ENCODE peak calls at places on chromosomes 12 and 14, in six cellular contexts. K is HFF-Myc, X is hepatocyte, Z is cardiac fibroblast, J is body of pancreas, Q is spleen. R is an unnamed sample.

GRCh38 chr14:99756796-99757195 is 36.4 kb upstream of the EML1 start:
- DNase-seq in X (no peak), J (no peak), Q (no peak), Z (no peak), K (no peak), R (no peak)

GRCh38 chr12:132635076-132635955 is 16.7 kb downstream of the P2RX2 start:
- DNase-seq in X (no peak), K (no peak), Z (no peak), J (no peak), Q (peak), R (no peak)

GRCh38 chr12:93347054-93347786 is 30.5 kb upstream of the NUDT4 start:
- DNase-seq in Z (no peak), J (no peak), X (no peak), K (no peak), Q (no peak), R (no peak)

GRCh38 chr12:66269142-66269541 is 33.2 kb upstream of the HELB start:
- DNase-seq in J (no peak), Q (no peak), K (no peak), X (no peak), Z (no peak), R (no peak)

GRCh38 chr14:37594238-37594915 is 672 bp downstream of the FOXA1 start:
- DNase-seq in Z (peak), Q (no peak), X (peak), J (peak), K (peak), R (peak)

GRCh38 chr14:32203928-32204357 is 874 bp upstream of the RNU6-8 start:
- DNase-seq in Z (no peak), J (peak), Q (peak), X (no peak), K (no peak), R (no peak)

GRCh38 chr12:98022961-98023360 is 492.4 kb upstream of the TMPO start:
- DNase-seq in Q (no peak), K (no peak), X (no peak), Z (no peak), J (no peak), R (no peak)

GRCh38 chr14:68210729-68211299 is 391.2 kb downstream of the RAD51B start:
- DNase-seq in K (peak), X (peak), Z (peak), Q (no peak), J (no peak), R (peak)

GRCh38 chr14:27199272-27199671 is 601.4 kb upstream of the NOVA1 start:
- DNase-seq in Q (no peak), Z (no peak), K (no peak), J (no peak), X (no peak), R (no peak)

GRCh38 chr14:89399157-89399556 is 17.9 kb downstream of the FOXN3 start:
- DNase-seq in Q (no peak), J (no peak), Z (no peak), X (no peak), K (no peak), R (no peak)

GRCh38 chr12:128613821-128614220 is 209.9 kb downstream of the SLC15A4 start:
- DNase-seq in X (no peak), Q (no peak), Z (no peak), K (no peak), J (no peak), R (no peak)

GRCh38 chr14:63964063-63964462 is 111.3 kb downstream of the SYNE2 start:
- DNase-seq in Q (no peak), Z (no peak), K (no peak), J (no peak), X (no peak), R (no peak)

GRCh38 chr12:99498756-99499155 is 148.8 kb upstream of the GARIN6 start:
- DNase-seq in Q (no peak), J (no peak), K (no peak), X (no peak), Z (peak), R (no peak)

GRCh38 chr14:81729622-81730021 is 196.0 kb upstream of the SEL1L start:
- DNase-seq in J (no peak), X (no peak), Q (no peak), K (no peak), Z (no peak), R (no peak)

GRCh38 chr14:68970096-68970612 is 8.9 kb downstream of the ACTN1 start:
- DNase-seq in K (no peak), Z (no peak), J (no peak), Q (peak), X (no peak), R (no peak)

GRCh38 chr14:36684946-36685345 is 23.3 kb downstream of the PAX9 start:
- DNase-seq in X (no peak), Z (no peak), J (no peak), Q (no peak), K (no peak), R (no peak)

GRCh38 chr14:59317346-59317745 is 128.9 kb downstream of the DAAM1 start:
- DNase-seq in Q (no peak), K (no peak), Z (no peak), J (no peak), X (no peak), R (no peak)

GRCh38 chr12:98154850-98155249 is 360.5 kb upstream of the TMPO start:
- DNase-seq in K (no peak), X (peak), Q (no peak), J (no peak), Z (no peak), R (no peak)

GRCh38 chr14:30417121-30417520 is 141.8 kb upstream of the G2E3 start:
- DNase-seq in Q (no peak), K (no peak), Z (peak), X (no peak), J (no peak), R (no peak)

GRCh38 chr14:61661471-61661988 is 33.8 kb upstream of the HIF1A start:
- DNase-seq in X (no peak), Q (no peak), J (no peak), Z (peak), K (no peak), R (no peak)

GRCh38 chr12:41936333-41936732 is 208.3 kb downstream of the GXYLT1 start:
- DNase-seq in Z (no peak), K (no peak), J (no peak), Q (no peak), X (no peak), R (no peak)

DNA sequence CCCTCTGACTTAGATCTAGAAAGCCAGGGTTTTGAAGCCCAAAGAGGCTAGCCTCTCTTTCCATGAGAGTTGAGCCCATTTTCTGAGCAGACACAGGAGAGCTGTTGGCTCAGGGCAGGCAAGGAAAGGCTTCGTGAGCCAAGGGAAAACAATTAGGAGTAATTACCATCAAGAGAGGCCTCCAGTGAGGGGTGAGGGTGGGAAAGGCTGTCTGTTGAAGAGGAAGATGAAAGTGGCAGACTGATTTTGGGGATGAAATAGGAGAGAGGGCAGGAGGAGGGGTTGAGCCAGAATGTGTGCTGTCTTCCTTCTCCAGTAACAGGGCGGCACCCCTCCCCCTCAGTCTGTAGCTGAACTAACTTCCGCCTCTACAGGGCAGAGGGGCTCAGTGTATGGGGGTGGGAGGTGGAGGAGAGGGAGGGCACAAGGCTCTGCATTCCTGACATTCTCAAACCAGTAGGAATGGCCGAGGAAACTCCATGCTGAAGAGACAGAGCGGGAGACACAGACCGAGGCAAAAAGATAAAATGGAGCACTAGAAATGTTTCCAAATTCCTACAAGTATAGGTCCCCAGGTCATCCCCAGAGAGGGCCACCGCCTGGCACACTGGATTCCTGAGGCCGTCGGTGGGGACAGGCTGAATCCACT is 33.1 kb upstream of the COL2A1 start:
- DNase-seq in Z (no peak), X (peak), Q (no peak), K (peak), J (no peak), R (no peak)
- TF ChIP-seq CTCF in Z (no peak), X (no peak), Q (no peak), K (no peak), J (no peak), R (no peak)

GRCh38 chr12:52581481-52581880 is 7.8 kb upstream of the KRT74 start:
- DNase-seq in Q (no peak), K (no peak), X (peak), J (no peak), Z (peak), R (no peak)
- TF ChIP-seq CTCF in Q (no peak), K (no peak), X (no peak), J (no peak), Z (no peak), R (no peak)

GRCh38 chr12:123721245-123721644 is 9.1 kb downstream of the ATP6V0A2 start:
- DNase-seq in X (no peak), K (no peak), Q (no peak), Z (no peak), J (no peak), R (no peak)
- TF ChIP-seq CTCF in X (no peak), K (no peak), Q (no peak), Z (no peak), J (no peak), R (no peak)

DNA sequence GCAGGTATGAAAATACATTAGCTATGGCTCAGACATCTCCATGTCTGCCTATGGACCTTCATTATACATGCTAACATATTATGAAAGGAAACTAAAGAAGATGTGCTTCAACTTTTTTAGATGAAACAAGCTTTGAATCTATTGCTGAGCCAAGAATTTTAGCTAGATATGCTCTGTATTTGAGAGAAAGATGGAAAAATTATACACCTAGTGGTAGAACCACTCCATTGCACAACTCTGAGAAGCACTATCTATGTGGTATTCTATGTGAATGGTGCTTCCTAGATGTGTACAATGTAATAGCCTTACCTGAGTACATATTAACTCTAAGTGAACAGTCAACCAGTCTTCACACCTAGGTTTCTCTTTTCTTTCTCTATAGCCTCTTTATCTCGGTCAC is 17.3 kb downstream of the EPYC start:
- DNase-seq in Z (no peak), X (no peak), Q (no peak), K (no peak), J (no peak), R (no peak)
- TF ChIP-seq CTCF in Z (peak), X (no peak), Q (no peak), K (no peak), J (no peak), R (no peak)

GRCh38 chr12:107912421-107913004 is 138.0 kb downstream of the ASCL4 start:
- DNase-seq in K (no peak), J (peak), Q (peak), X (peak), Z (peak), R (no peak)

GRCh38 chr12:107914460-107914977 is 140.0 kb downstream of the ASCL4 start:
- DNase-seq in J (no peak), Q (no peak), K (no peak), Z (no peak), X (no peak), R (no peak)

GRCh38 chr12:107921062-107921461 is 146.6 kb downstream of the ASCL4 start:
- DNase-seq in Q (no peak), K (no peak), J (no peak), Z (no peak), X (no peak), R (no peak)

GRCh38 chr12:107917912-107918800 is 143.7 kb downstream of the ASCL4 start:
- DNase-seq in Q (no peak), Z (peak), J (peak), K (peak), X (peak), R (no peak)
- TF ChIP-seq CTCF in Q (peak), Z (peak), J (peak), K (peak), X (peak), R (peak)

DNA sequence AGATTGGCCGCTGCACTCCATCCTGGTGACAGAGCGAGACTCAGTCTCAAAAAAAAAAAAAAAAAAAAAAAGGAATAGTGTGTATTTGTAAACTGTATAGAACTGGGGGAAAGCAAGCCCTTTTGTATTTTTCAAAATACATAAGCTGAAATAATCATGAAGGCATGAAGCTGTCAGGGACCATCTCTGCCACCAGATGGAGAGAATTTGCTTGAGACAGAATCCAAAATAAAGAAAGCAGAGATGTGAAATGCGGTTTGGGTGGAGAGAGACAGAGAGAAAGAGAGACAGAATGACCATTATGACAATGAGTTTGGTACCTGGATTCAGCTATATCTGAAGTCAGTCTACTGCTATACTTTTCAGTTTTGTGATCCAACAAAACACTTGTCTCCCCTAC is 155.7 kb upstream of the LRIG3 start:
- DNase-seq in X (no peak), J (no peak), K (no peak), Q (no peak), Z (no peak), R (no peak)
- TF ChIP-seq CTCF in X (no peak), J (no peak), K (no peak), Q (no peak), Z (peak), R (no peak)